ENCODE peak calls at places on chromosomes 11 and 22, in five cellular contexts. X, N, T, J and Y are unnamed samples.

GRCh38 chr22:50701428-50702154 is 29.0 kb downstream of the SHANK3 start:
- DNase-seq in J (no peak), N (no peak), X (no peak), T (no peak), Y (no peak)

GRCh38 chr11:128422576-128423370 is 164.6 kb downstream of the ETS1 start:
- DNase-seq in X (no peak), J (no peak), T (peak), N (peak), Y (no peak)

GRCh38 chr22:49332691-49333090 is 495.0 kb downstream of the BRD1 start:
- DNase-seq in T (no peak), J (no peak), N (no peak), X (no peak), Y (peak)

GRCh38 chr11:62680825-62681240 is 2.0 kb upstream of the UBXN1 start:
- DNase-seq in X (peak), N (peak), J (no peak), T (no peak), Y (peak)

GRCh38 chr11:130763087-130763980 is 152.9 kb downstream of the SNX19 start:
- DNase-seq in N (no peak), T (no peak), X (no peak), J (no peak), Y (no peak)

GRCh38 chr11:33706546-33706945 is 5.9 kb upstream of the C11orf91 start:
- DNase-seq in T (no peak), X (no peak), J (no peak), N (no peak), Y (no peak)

GRCh38 chr11:26849009-26849408 is 127.1 kb upstream of the SLC5A12 start:
- DNase-seq in T (no peak), X (peak), J (no peak), N (no peak), Y (no peak)

GRCh38 chr11:126146454-126147192 is 64.8 kb downstream of the RPUSD4 start:
- DNase-seq in N (no peak), X (no peak), T (no peak), J (no peak), Y (no peak)

GRCh38 chr11:48307760-48308386 is 1.9 kb downstream of the OR4S1 start:
- DNase-seq in X (peak), N (peak), J (no peak), T (peak), Y (peak)

GRCh38 chr11:72773291-72773690 is 20.6 kb downstream of the STARD10 start:
- DNase-seq in J (no peak), X (no peak), T (no peak), N (no peak), Y (no peak)

GRCh38 chr11:78226684-78227680 is 38.3 kb downstream of the USP35 start:
- DNase-seq in X (no peak), J (no peak), T (no peak), N (no peak), Y (no peak)

GRCh38 chr11:2794419-2794795 is 91.2 kb downstream of the CDKN1C start:
- DNase-seq in X (no peak), T (no peak), N (no peak), J (no peak), Y (no peak)

GRCh38 chr11:113529606-113530005 is 54.4 kb upstream of the DRD2 start:
- DNase-seq in T (no peak), J (no peak), X (no peak), N (no peak), Y (no peak)

GRCh38 chr22:49530671-49531532 is 296.8 kb downstream of the BRD1 start:
- DNase-seq in J (no peak), X (no peak), T (no peak), N (no peak), Y (no peak)

GRCh38 chr11:118641463-118642019 is 34.1 kb downstream of the PHLDB1 start:
- DNase-seq in T (no peak), X (no peak), J (no peak), N (peak), Y (no peak)

GRCh38 chr11:78982377-78982925 is 407.8 kb upstream of the NARS2 start:
- DNase-seq in T (no peak), N (no peak), J (no peak), X (no peak), Y (no peak)

GRCh38 chr22:44793106-44793505 is 40.7 kb downstream of the ARHGAP8 start:
- DNase-seq in J (no peak), N (no peak), X (no peak), T (no peak), Y (no peak)

GRCh38 chr22:37137903-37138665 is 11.6 kb downstream of the IL2RB start:
- DNase-seq in X (no peak), T (no peak), J (no peak), N (no peak), Y (no peak)

GRCh38 chr11:70608568-70609314 is 210.4 kb downstream of the CTTN start:
- DNase-seq in N (no peak), X (peak), J (no peak), T (no peak), Y (no peak)

GRCh38 chr11:126857860-126858808 is 142.4 kb downstream of the KIRREL3 start:
- DNase-seq in X (no peak), N (no peak), T (no peak), J (no peak), Y (no peak)

GRCh38 chr11:17014774-17015638 is 792 bp upstream of the PLEKHA7 start:
- DNase-seq in X (peak), T (no peak), J (no peak), N (peak), Y (no peak)

GRCh38 chr11:108224908-108225786 is 2.3 kb downstream of the ATM start:
- DNase-seq in X (peak), J (no peak), T (peak), N (no peak), Y (no peak)

GRCh38 chr11:2750601-2751522 is 51.1 kb upstream of the KCNQ1OT1 start:
- DNase-seq in T (no peak), X (no peak), N (peak), J (no peak), Y (no peak)

GRCh38 chr11:82960000-82960778 is 58.7 kb downstream of the DDIAS start:
- DNase-seq in T (peak), N (no peak), X (no peak), J (no peak), Y (no peak)

GRCh38 chr22:47625531-47626427 is 863.3 kb downstream of the TBC1D22A start:
- DNase-seq in J (no peak), N (no peak), X (no peak), T (no peak), Y (peak)

GRCh38 chr22:37454857-37455686 is 27.8 kb upstream of the ELFN2 start:
- DNase-seq in N (no peak), J (no peak), X (no peak), T (no peak), Y (peak)

GRCh38 chr11:35190804-35191348 is 51.9 kb downstream of the CD44 start:
- DNase-seq in X (no peak), T (no peak), N (no peak), J (no peak), Y (no peak)
- H3K27ac ChIP-seq in X (no peak), T (no peak), N (peak), J (peak), Y (no peak)

DNA sequence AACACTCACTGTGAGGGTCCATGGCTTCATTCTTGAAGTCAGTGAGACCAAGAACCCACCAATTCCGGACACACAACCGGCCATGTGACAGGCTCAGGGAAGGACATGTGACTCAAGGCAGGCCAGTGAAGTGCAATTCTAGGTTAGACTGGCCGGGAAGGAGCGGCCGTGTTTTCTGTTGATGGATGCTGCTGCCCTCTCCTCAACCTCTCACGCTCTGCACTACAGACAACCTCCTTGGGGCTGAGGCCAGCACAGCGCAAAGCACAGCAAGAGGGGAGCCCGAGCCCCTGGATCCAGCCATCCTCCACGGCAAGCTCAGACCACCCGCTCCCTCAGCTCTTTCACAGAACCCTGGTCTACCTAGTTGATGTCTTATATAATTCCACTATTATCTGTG is 2.8 kb downstream of the NUDT8 start:
- DNase-seq in N (no peak), J (no peak), X (no peak), T (no peak), Y (no peak)
- H3K27ac ChIP-seq in N (no peak), J (peak), X (no peak), T (no peak), Y (no peak)

GRCh38 chr22:39216143-39216490 is 28.7 kb downstream of the PDGFB start:
- DNase-seq in T (no peak), J (no peak), X (no peak), N (no peak), Y (no peak)

GRCh38 chr22:39215430-39216142 is 29.2 kb downstream of the PDGFB start:
- DNase-seq in X (no peak), J (no peak), N (no peak), T (no peak), Y (no peak)

GRCh38 chr22:39215070-39215396 is 29.7 kb downstream of the PDGFB start:
- DNase-seq in X (no peak), J (no peak), T (no peak), N (no peak), Y (no peak)

GRCh38 chr22:39214006-39214382 is 30.8 kb downstream of the PDGFB start:
- DNase-seq in X (no peak), T (no peak), N (no peak), J (no peak), Y (no peak)

DNA sequence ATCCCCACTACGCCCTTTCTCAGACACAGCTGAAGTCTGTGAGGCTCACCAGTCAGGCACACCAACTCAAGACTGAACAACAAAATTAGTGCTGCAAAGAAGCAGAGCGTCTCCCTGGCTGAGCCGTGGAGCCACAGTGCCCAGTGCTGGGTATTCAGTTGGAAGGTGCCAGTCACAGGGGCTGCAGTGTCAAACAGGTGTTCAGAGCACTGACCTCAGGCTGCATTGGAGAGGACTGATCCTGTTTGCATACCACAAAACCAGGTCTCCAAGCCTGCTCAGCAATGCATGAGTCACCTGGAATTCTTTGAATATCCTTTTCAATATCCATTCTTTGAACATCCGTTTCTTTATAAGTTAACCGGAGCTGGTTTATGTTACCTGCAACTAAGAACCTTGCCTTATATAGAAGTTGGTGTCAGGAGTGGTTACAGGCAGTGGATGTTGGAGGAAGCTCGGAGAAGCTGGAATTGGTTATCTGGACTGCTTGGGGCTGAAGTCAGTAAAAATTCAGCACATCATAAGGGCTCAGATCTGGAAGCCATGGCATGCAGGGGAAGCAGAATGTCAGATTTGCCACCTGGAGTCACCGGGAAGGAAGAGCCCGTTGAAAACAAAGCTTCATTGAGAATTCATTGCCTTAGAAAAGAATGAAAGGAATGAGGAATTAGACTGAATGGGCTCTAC is 30.3 kb downstream of the PDGFB start:
- DNase-seq in T (no peak), J (no peak), X (no peak), N (no peak), Y (no peak)
- H3K27ac ChIP-seq in T (no peak), J (no peak), X (no peak), N (no peak), Y (no peak)

DNA sequence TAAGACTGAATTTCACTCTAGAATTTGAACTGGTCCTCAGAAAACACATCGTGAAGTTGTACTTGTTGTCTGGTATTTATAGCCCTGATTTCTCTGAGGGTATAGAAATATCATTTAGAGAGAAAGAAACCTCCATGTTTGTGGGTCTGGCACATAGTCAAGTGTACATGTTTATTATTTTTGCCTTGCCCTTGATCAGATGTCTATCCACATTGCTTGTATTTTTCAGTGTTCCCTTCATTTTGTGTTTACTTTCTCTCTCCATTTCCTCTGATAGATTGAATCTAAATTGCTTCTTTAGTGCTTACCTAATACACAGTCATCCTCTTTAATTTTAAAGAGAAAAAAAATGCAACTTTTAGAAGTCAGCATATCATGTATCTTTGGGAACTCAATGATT is 30.1 kb upstream of the TECTA start:
- DNase-seq in X (no peak), N (no peak), J (no peak), T (no peak), Y (no peak)
- H3K27ac ChIP-seq in X (no peak), N (no peak), J (no peak), T (no peak), Y (no peak)

GRCh38 chr22:28148816-28149465 is 229.9 kb upstream of the PITPNB start:
- DNase-seq in T (no peak), X (no peak), N (no peak), J (no peak), Y (no peak)

GRCh38 chr22:28155808-28156207 is 236.8 kb upstream of the PITPNB start:
- DNase-seq in X (no peak), T (no peak), N (no peak), J (no peak), Y (no peak)

GRCh38 chr22:28147401-28147800 is 228.3 kb upstream of the PITPNB start:
- DNase-seq in T (no peak), X (no peak), J (no peak), N (no peak), Y (no peak)

GRCh38 chr22:28154856-28155255 is 235.8 kb upstream of the PITPNB start:
- DNase-seq in X (no peak), J (no peak), N (no peak), T (no peak), Y (no peak)

GRCh38 chr22:28151241-28151640 is 232.2 kb upstream of the PITPNB start:
- DNase-seq in J (no peak), T (no peak), X (no peak), N (peak), Y (no peak)
- H3K27ac ChIP-seq in J (no peak), T (no peak), X (no peak), N (no peak), Y (no peak)

GRCh38 chr11:95231126-95231880 is at the start of gene SESN3:
- DNase-seq in X (peak), J (peak), T (peak), N (peak), Y (peak)
- H3K27ac ChIP-seq in X (peak), J (peak), T (peak), N (peak), Y (peak)

GRCh38 chr22:20111045-20111688 is 4.7 kb upstream of the RANBP1 start:
- DNase-seq in J (no peak), X (no peak), N (no peak), T (peak), Y (no peak)
- H3K27ac ChIP-seq in J (no peak), X (no peak), N (no peak), T (no peak), Y (no peak)

GRCh38 chr22:31153357-31153756 is 6.6 kb upstream of the RNF185 start:
- DNase-seq in X (no peak), J (no peak), T (no peak), N (no peak), Y (no peak)

GRCh38 chr22:31150615-31151014 is 9.4 kb upstream of the RNF185 start:
- DNase-seq in J (no peak), N (no peak), T (no peak), X (no peak), Y (no peak)

GRCh38 chr22:31155425-31155824 is 4.6 kb upstream of the RNF185 start:
- DNase-seq in T (no peak), J (no peak), X (no peak), N (no peak), Y (no peak)

GRCh38 chr22:31151872-31152271 is 8.1 kb upstream of the RNF185 start:
- DNase-seq in N (no peak), X (no peak), T (no peak), J (no peak), Y (no peak)

DNA sequence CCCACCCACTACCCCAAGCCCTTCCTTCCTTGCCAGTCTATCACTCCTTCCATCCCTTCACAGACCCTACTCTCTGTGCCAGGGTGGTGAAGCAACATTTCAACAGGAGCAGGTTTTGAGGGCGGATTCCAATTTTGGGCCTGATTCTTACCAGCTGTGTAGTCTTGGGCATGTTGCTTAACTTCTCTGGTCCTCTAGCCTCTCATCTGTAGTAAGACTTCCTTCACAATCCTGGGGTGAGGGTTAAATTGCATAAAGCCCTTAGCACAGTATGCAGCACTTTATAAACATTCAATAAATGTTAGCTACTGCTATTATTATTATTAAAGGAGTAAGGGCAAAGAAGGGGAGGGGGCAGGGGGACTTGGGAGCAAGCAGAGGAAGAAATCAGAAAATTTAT is 5.0 kb upstream of the RNF185 start:
- DNase-seq in N (no peak), J (no peak), X (no peak), T (no peak), Y (no peak)
- H3K27ac ChIP-seq in N (peak), J (peak), X (peak), T (no peak), Y (peak)

GRCh38 chr11:94831529-94831928 is 63.4 kb downstream of the AMOTL1 start:
- DNase-seq in J (no peak), T (no peak), X (no peak), N (no peak), Y (no peak)

GRCh38 chr11:94830722-94831121 is 62.6 kb downstream of the AMOTL1 start:
- DNase-seq in X (no peak), T (no peak), J (no peak), N (no peak), Y (no peak)

GRCh38 chr11:94825111-94825880 is 57.1 kb downstream of the AMOTL1 start:
- DNase-seq in J (no peak), T (no peak), N (no peak), X (no peak), Y (no peak)

GRCh38 chr11:94826415-94826814 is 58.3 kb downstream of the AMOTL1 start:
- DNase-seq in X (no peak), N (no peak), J (no peak), T (no peak), Y (no peak)

GRCh38 chr11:94828088-94828487 is 59.9 kb downstream of the AMOTL1 start:
- DNase-seq in X (no peak), T (no peak), N (no peak), J (no peak), Y (no peak)
- H3K27ac ChIP-seq in X (no peak), T (no peak), N (no peak), J (no peak), Y (no peak)